ENCODE peak calls at places on chromosomes 12 and 14, in six cellular contexts. F is GOT3; X is skeletal muscle cell; S is activated T-helper 1 cell treated with anti-CD3 and anti-CD28 coated beads, Interleukin-2, amount 50 U/mL, for 16 hours; O is cardiac muscle cell; G is H4. B is an unnamed sample.

GRCh38 chr14:29930283-29930682 is 2.6 kb upstream of the PRKD1 start:
- DNase-seq in S (no peak), O (peak; percentile 69), G (no peak), F (no peak), X (no peak), B (no peak)

GRCh38 chr12:49889361-49890095 is 14.2 kb downstream of the FAIM2 start:
- DNase-seq in S (no peak), X (no peak), O (no peak), F (no peak), G (no peak), B (no peak)

GRCh38 chr14:100015251-100015655 is 50.0 kb upstream of the EVL start:
- DNase-seq in G (no peak), S (no peak), F (no peak), X (no peak), O (no peak), B (no peak)

GRCh38 chr12:130120012-130120805 is 42.1 kb upstream of the FZD10 start:
- DNase-seq in O (no peak), G (no peak), X (no peak), F (no peak), S (no peak), B (no peak)

GRCh38 chr12:122147514-122148290 is 26.3 kb downstream of the IL31 start:
- DNase-seq in F (no peak), G (no peak), X (no peak), O (no peak), S (no peak), B (no peak)

GRCh38 chr12:105915997-105916697 is 222.6 kb downstream of the NUAK1 start:
- DNase-seq in F (no peak), O (no peak), S (no peak), X (no peak), G (no peak), B (no peak)

GRCh38 chr14:78782551-78782950 is 612.4 kb downstream of the NRXN3 start:
- DNase-seq in X (no peak), F (no peak), S (no peak), G (no peak), O (no peak), B (no peak)

GRCh38 chr14:69281450-69282169 is 21.7 kb downstream of the GALNT16 start:
- DNase-seq in O (no peak), G (no peak), X (no peak), F (no peak), S (no peak), B (no peak)

GRCh38 chr14:104444159-104445030 is 135.2 kb upstream of the C14orf180 start:
- DNase-seq in S (no peak), F (no peak), G (no peak), X (no peak), O (no peak), B (no peak)

GRCh38 chr12:52661668-52662067 is 9.7 kb upstream of the KRT2 start:
- DNase-seq in X (no peak), O (no peak), F (no peak), S (no peak), G (no peak), B (no peak)

GRCh38 chr14:76352639-76353281 is 23.2 kb upstream of the ESRRB start:
- DNase-seq in S (peak; percentile 20), F (no peak), G (no peak), X (peak; percentile 10), O (peak; percentile 60), B (peak; percentile 16)

GRCh38 chr12:101698782-101699347 is 1.4 kb downstream of the CHPT1 start:
- DNase-seq in S (no peak), G (no peak), X (no peak), F (no peak), O (peak; percentile 13), B (peak; percentile 70)

GRCh38 chr14:89303452-89304435 is 113.3 kb downstream of the FOXN3 start:
- DNase-seq in X (peak; percentile 71), O (peak; percentile 83), S (no peak), F (no peak), G (peak; percentile 83), B (peak; percentile 79)

GRCh38 chr12:94754653-94755052 is 104.3 kb upstream of the TMCC3 start:
- DNase-seq in X (no peak), F (no peak), O (no peak), G (no peak), S (no peak), B (no peak)

GRCh38 chr12:29230800-29231560 is 81.9 kb downstream of the FAR2 start:
- DNase-seq in G (no peak), S (no peak), O (no peak), F (no peak), X (no peak), B (no peak)

GRCh38 chr14:95609398-95609990 is 74.6 kb downstream of the GLRX5 start:
- DNase-seq in O (peak; percentile 33), G (peak; percentile 39), X (no peak), F (no peak), S (no peak), B (peak; percentile 34)

GRCh38 chr14:38248629-38249028 is 7.3 kb downstream of the CLEC14A start:
- DNase-seq in G (no peak), X (no peak), S (no peak), F (no peak), O (no peak), B (no peak)

GRCh38 chr12:1533602-1534304 is 60.6 kb downstream of the FBXL14 start:
- DNase-seq in X (no peak), F (no peak), G (peak; percentile 56), S (no peak), O (no peak), B (peak; percentile 4)

GRCh38 chr14:66508846-66509621 is 1.1 kb downstream of the GPHN start:
- DNase-seq in O (peak; percentile 25), S (peak; percentile 13), F (peak; percentile 0), X (no peak), G (peak; percentile 4), B (peak; percentile 64)

GRCh38 chr12:27583981-27584380 is 60.0 kb downstream of the PPFIBP1 start:
- DNase-seq in X (no peak), F (no peak), S (no peak), G (no peak), O (no peak), B (no peak)

GRCh38 chr12:25556136-25556535 is 3.1 kb upstream of the LMNTD1 start:
- DNase-seq in F (no peak), X (no peak), O (no peak), S (no peak), G (no peak), B (no peak)

GRCh38 chr12:124507188-124508109 is 60.0 kb downstream of the NCOR2 start:
- DNase-seq in O (peak; percentile 73), G (no peak), X (peak; percentile 87), F (no peak), S (no peak), B (no peak)

GRCh38 chr14:90871605-90872233 is 55.5 kb upstream of the TTC7B start:
- DNase-seq in S (no peak), O (peak; percentile 42), G (peak; percentile 23), F (no peak), X (peak; percentile 25), B (no peak)

GRCh38 chr14:75404843-75405242 is 23.0 kb upstream of the JDP2 start:
- DNase-seq in X (no peak), G (no peak), F (no peak), O (no peak), S (no peak), B (no peak)

GRCh38 chr12:107317751-107318553 is 224.6 kb upstream of the CRY1 start:
- DNase-seq in G (peak; percentile 63), S (peak; percentile 72), O (peak; percentile 83), X (peak; percentile 70), F (peak; percentile 7), B (peak; percentile 39)

GRCh38 chr14:101900253-101900652 is 64.1 kb upstream of the DYNC1H1 start:
- DNase-seq in G (no peak), O (no peak), F (no peak), S (no peak), X (no peak), B (no peak)

GRCh38 chr12:105378821-105379400 is 48.4 kb downstream of the C12orf75 start:
- DNase-seq in O (no peak), X (no peak), S (no peak), G (no peak), F (no peak), B (no peak)

GRCh38 chr12:52037248-52037861 is 13.9 kb upstream of the NR4A1 start:
- DNase-seq in S (no peak), O (peak; percentile 77), F (no peak), X (no peak), G (no peak), B (no peak)

GRCh38 chr12:2256915-2257314 is 204.1 kb downstream of the CACNA1C start:
- DNase-seq in X (no peak), S (no peak), F (no peak), G (peak; percentile 74), O (peak; percentile 65), B (no peak)

GRCh38 chr14:41498959-41499358 is 107.7 kb upstream of the LRFN5 start:
- DNase-seq in X (no peak), O (peak; percentile 61), S (no peak), F (no peak), G (no peak), B (no peak)

GRCh38 chr12:99759467-99759866 is 111.9 kb downstream of the GARIN6 start:
- DNase-seq in S (no peak), O (no peak), G (no peak), X (no peak), F (no peak), B (peak; percentile 83)

GRCh38 chr14:91228112-91229004 is 16.1 kb downstream of the GPR68 start:
- DNase-seq in X (peak; percentile 29), S (peak; percentile 40), G (no peak), F (no peak), O (peak; percentile 39), B (no peak)

GRCh38 chr12:66269757-66270383 is 32.4 kb upstream of the HELB start:
- DNase-seq in O (peak; percentile 63), F (no peak), S (no peak), G (peak; percentile 63), X (no peak), B (peak; percentile 30)

GRCh38 chr12:81705586-81705985 is 53.6 kb downstream of the PPFIA2 start:
- DNase-seq in F (no peak), S (no peak), G (no peak), X (no peak), O (no peak), B (no peak)

GRCh38 chr12:95674631-95675030 is 115.9 kb downstream of the NTN4 start:
- DNase-seq in O (peak; percentile 60), X (peak; percentile 81), G (peak; percentile 21), F (no peak), S (no peak), B (no peak)

GRCh38 chr12:111404362-111405148 is 1.2 kb upstream of the SH2B3 start:
- DNase-seq in F (no peak), O (peak; percentile 52), S (no peak), X (no peak), G (no peak), B (peak; percentile 21)

GRCh38 chr12:132329036-132329738 is at the start of gene GALNT9:
- DNase-seq in F (no peak), X (no peak), G (no peak), O (peak; percentile 27), S (no peak), B (peak; percentile 55)

GRCh38 chr12:18382486-18382885 is 121.2 kb downstream of the PIK3C2G start:
- DNase-seq in F (no peak), S (no peak), G (peak; percentile 10), O (peak; percentile 77), X (peak; percentile 18), B (no peak)

B was measured in G401.